ENCODE peak calls at places on chromosomes 11 and 22, in seven cellular contexts. W, N, M, I, A, H and F are unnamed samples.

GRCh38 chr22:48321986-48322545 is 1505.6 kb downstream of the BRD1 start:
- DNase-seq in W (no peak), N (no peak), M (no peak), I (no peak), A (no peak), H (no peak), F (no peak)

GRCh38 chr11:119480375-119481020 is 57.5 kb upstream of the THY1 start:
- DNase-seq in W (no peak), N (peak; percentile 21), M (no peak), I (no peak), A (peak; percentile 55), H (no peak), F (no peak)

GRCh38 chr11:97965849-97966646 is 1054.7 kb upstream of the CNTN5 start:
- DNase-seq in W (no peak), N (no peak), M (peak; percentile 10), I (peak; percentile 84), A (no peak), H (no peak), F (no peak)

GRCh38 chr11:60204922-60205321 is 22.0 kb upstream of the MS4A6A start:
- DNase-seq in W (no peak), N (no peak), M (no peak), I (no peak), A (no peak), H (no peak), F (no peak)

GRCh38 chr11:66892926-66893325 is 36.1 kb downstream of the LRFN4 start:
- DNase-seq in W (no peak), N (no peak), M (no peak), I (peak; percentile 23), A (no peak), H (no peak), F (no peak)

GRCh38 chr22:48727454-48728058 is 1100.1 kb downstream of the BRD1 start:
- DNase-seq in W (no peak), N (no peak), M (no peak), I (no peak), A (no peak), H (no peak), F (no peak)

GRCh38 chr22:41598081-41598480 is 8.4 kb upstream of the PMM1 start:
- DNase-seq in W (no peak), N (no peak), M (no peak), I (peak; percentile 75), A (no peak), H (no peak), F (no peak)

GRCh38 chr22:40635940-40636379 is 559 bp downstream of the MRTFA start:
- DNase-seq in W (no peak), N (peak; percentile 34), M (no peak), I (no peak), A (no peak), H (no peak), F (no peak)

GRCh38 chr11:796565-797299 is 1.3 kb downstream of the SLC25A22 start:
- DNase-seq in W (no peak), N (no peak), M (no peak), I (no peak), A (peak; percentile 48), H (no peak), F (no peak)

GRCh38 chr11:15969701-15970329 is 386.5 kb downstream of the SOX6 start:
- DNase-seq in W (no peak), N (no peak), M (no peak), I (peak; percentile 95), A (no peak), H (no peak), F (no peak)

GRCh38 chr11:15968461-15969130 is 387.8 kb downstream of the SOX6 start:
- DNase-seq in W (no peak), N (no peak), M (peak; percentile 27), I (peak; percentile 19), A (no peak), H (no peak), F (no peak)

GRCh38 chr11:15969281-15969680 is 387.1 kb downstream of the SOX6 start:
- DNase-seq in W (no peak), N (no peak), M (peak; percentile 68), I (peak; percentile 92), A (peak; percentile 76), H (no peak), F (peak; percentile 7)

GRCh38 chr11:15967166-15967565 is 389.2 kb downstream of the SOX6 start:
- DNase-seq in W (no peak), N (no peak), M (peak; percentile 61), I (peak; percentile 67), A (no peak), H (no peak), F (no peak)

GRCh38 chr11:15967966-15968365 is 388.4 kb downstream of the SOX6 start:
- DNase-seq in W (no peak), N (no peak), M (no peak), I (peak; percentile 91), A (no peak), H (no peak), F (no peak)
- H3K9ac ChIP-seq in W (no peak overlapping the region), N (no peak overlapping the region), M (no peak overlapping the region), I (no peak overlapping the region), A (peak overlapping the region; percentile 79), H (no peak overlapping the region), F (no peak overlapping the region)

DNA sequence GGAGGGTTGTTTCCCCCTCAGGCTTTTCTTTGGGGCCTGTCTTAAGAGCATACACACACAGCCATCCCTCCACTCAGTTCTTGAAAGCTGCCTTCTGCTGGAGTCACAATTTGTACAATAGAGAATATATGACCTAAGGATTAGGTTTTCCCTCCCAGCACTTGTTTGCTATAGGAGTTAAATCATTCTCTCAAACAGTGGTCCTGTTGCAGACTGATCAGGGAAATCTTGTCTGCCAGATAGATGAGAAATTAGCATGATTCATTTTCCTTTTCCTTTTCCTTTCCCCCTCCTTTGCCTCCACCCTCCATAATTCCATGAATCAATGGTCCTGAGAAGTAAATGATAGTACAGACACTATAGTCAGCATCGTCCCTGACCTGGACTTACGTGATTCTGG is 3.3 kb downstream of the PRSS23 start:
- DNase-seq in W (no peak), N (no peak), M (no peak), I (no peak), A (no peak), H (no peak), F (no peak)
- H3K4me1 ChIP-seq in W (peaks cover 3% of the 10 kb centered on the region), N (peaks cover 6% of the 10 kb centered on the region), M (peaks cover 5% of the 10 kb centered on the region), I (peaks cover 10% of the 10 kb centered on the region), A (no peaks in the 10 kb centered on the region), H (peaks cover 38% of the 10 kb centered on the region), F (no peaks in the 10 kb centered on the region)

GRCh38 chr11:105881027-105881426 is 141.0 kb downstream of the MSANTD4 start:
- DNase-seq in W (no peak), N (no peak), M (no peak), I (no peak), A (no peak), H (no peak), F (no peak)
- H3K9ac ChIP-seq in W (no peak overlapping the region), N (no peak overlapping the region), M (no peak overlapping the region), I (no peak overlapping the region), A (no peak overlapping the region), H (no peak overlapping the region), F (no peak overlapping the region)

GRCh38 chr11:11847082-11847481 is 5.3 kb downstream of the USP47 start:
- DNase-seq in W (no peak), N (no peak), M (no peak), I (no peak), A (no peak), H (no peak), F (no peak)

GRCh38 chr11:11843642-11844041 is 1.9 kb downstream of the USP47 start:
- DNase-seq in W (no peak), N (no peak), M (no peak), I (no peak), A (no peak), H (no peak), F (no peak)

GRCh38 chr11:11845066-11845465 is 3.3 kb downstream of the USP47 start:
- DNase-seq in W (peak; percentile 52), N (no peak), M (peak; percentile 56), I (no peak), A (peak; percentile 31), H (no peak), F (no peak)

GRCh38 chr11:11844272-11844671 is 2.5 kb downstream of the USP47 start:
- DNase-seq in W (no peak), N (no peak), M (no peak), I (no peak), A (no peak), H (no peak), F (no peak)

GRCh38 chr11:11845551-11845950 is 3.8 kb downstream of the USP47 start:
- DNase-seq in W (no peak), N (no peak), M (no peak), I (no peak), A (no peak), H (no peak), F (no peak)
- H3K4me1 ChIP-seq in W (peaks cover 31% of the 10 kb centered on the region), N (peaks cover 5% of the 10 kb centered on the region), M (peaks cover 7% of the 10 kb centered on the region), I (peaks cover 2% of the 10 kb centered on the region), A (peaks cover 48% of the 10 kb centered on the region), H (peaks cover 3% of the 10 kb centered on the region), F (peaks cover 44% of the 10 kb centered on the region)

GRCh38 chr22:30856699-30857098 is 111.9 kb downstream of the MORC2 start:
- DNase-seq in W (no peak), N (no peak), M (no peak), I (no peak), A (peak; percentile 1), H (no peak), F (no peak)

GRCh38 chr22:30855677-30856518 is 112.7 kb downstream of the MORC2 start:
- DNase-seq in W (no peak), N (no peak), M (no peak), I (no peak), A (peak; percentile 2), H (no peak), F (no peak)

GRCh38 chr22:30855266-30855665 is 113.3 kb downstream of the MORC2 start:
- DNase-seq in W (no peak), N (no peak), M (no peak), I (no peak), A (no peak), H (no peak), F (no peak)

GRCh38 chr22:30857791-30858190 is 110.8 kb downstream of the MORC2 start:
- DNase-seq in W (no peak), N (no peak), M (no peak), I (no peak), A (no peak), H (no peak), F (no peak)

GRCh38 chr22:30857103-30857502 is 111.5 kb downstream of the MORC2 start:
- DNase-seq in W (no peak), N (no peak), M (no peak), I (no peak), A (no peak), H (no peak), F (no peak)
- H3K9ac ChIP-seq in W (no peak overlapping the region), N (no peak overlapping the region), M (no peak overlapping the region), I (no peak overlapping the region), A (no peak overlapping the region), H (peak overlapping the region; percentile 60), F (no peak overlapping the region)

DNA sequence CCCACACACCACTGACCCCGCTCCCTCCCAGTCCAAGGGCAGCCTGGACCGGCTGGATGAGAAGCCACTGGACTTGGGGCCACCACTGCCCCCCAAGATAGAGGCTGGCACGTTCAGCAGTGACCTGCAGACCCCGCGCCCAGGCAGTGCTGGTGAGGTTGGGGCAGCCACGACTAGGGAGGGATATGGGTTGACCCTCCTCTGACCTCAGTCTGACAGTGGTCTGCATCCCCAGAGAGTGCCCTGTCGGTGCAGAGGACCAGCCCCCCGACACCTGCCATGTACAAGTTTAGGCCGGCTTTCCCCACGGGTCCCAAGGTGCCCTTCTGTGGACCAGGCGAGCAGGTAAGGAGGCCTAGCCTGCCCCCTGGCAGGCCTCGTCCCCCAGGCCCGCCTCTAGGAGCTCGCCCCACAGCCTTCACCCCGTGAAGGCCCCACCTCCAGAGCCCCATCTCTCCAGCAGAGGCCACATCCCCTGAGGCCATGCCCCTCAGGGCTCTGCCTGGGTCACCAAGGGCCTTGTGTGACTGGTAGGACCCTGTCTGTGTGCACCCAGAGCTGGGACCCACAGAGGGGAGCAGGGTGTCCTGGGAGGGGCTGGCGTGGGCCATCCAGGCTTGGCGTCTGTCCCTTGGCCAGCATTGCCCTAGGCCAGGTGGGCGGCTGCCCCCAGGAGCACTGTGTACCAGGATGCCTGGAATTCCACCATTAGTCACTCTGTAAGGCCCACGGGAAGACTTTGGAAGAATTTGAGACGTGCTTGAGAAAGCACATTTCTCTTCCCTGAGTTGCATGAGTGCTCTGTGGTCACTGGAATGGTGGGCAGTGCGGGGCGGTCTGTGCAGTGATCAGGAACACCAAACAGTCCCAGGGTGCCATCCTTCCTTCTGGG is 9.4 kb downstream of the CCDC188 start:
- DNase-seq in W (no peak), N (no peak), M (peak; percentile 40), I (no peak), A (no peak), H (no peak), F (no peak)
- H3K4me1 ChIP-seq in W (peaks cover 4% of the 10 kb centered on the region), N (no peaks in the 10 kb centered on the region), M (no peaks in the 10 kb centered on the region), I (no peaks in the 10 kb centered on the region), A (peaks cover 9% of the 10 kb centered on the region), H (no peaks in the 10 kb centered on the region), F (no peaks in the 10 kb centered on the region)